ENCODE peak calls at places on chromosomes 2 and 18, in six cellular contexts. U is A549, N is fibroblast of the aortic adventitia, E is mucosa of descending colon, J is ascending aorta, P is GM12878. G is an unnamed sample.

GRCh38 chr2:122669627-122670026 is 914.2 kb downstream of the TSN start:
- DNase-seq in U (no peak), N (no peak), E (no peak), J (no peak), P (no peak), G (no peak)

GRCh38 chr2:26613241-26614204 is 27.6 kb downstream of the CIB4 start:
- DNase-seq in U (no peak), N (peak; percentile 43), E (no peak), J (no peak), P (no peak), G (peak; percentile 78)

GRCh38 chr2:85811173-85811849 is 57.5 kb downstream of the ATOH8 start:
- DNase-seq in U (no peak), N (peak; percentile 71), E (peak; percentile 62), J (no peak), P (no peak), G (peak; percentile 82)

GRCh38 chr2:11932896-11933295 is 186.5 kb downstream of the LPIN1 start:
- DNase-seq in U (no peak), N (no peak), E (no peak), J (no peak), P (no peak), G (no peak)

GRCh38 chr18:74785632-74786031 is 188.0 kb downstream of the ZNF407 start:
- DNase-seq in U (no peak), N (no peak), E (no peak), J (no peak), P (no peak), G (no peak)

GRCh38 chr2:193303464-193303863 is 1108.7 kb upstream of the TMEFF2 start:
- DNase-seq in U (no peak), N (no peak), E (no peak), J (no peak), P (no peak), G (no peak)

GRCh38 chr2:166180951-166181812 is 53.4 kb upstream of the SCN1A start:
- DNase-seq in U (peak; percentile 45), N (peak; percentile 64), E (peak; percentile 33), J (no peak), P (no peak), G (no peak)

GRCh38 chr18:79988925-79989361 is 580 bp upstream of the TXNL4A start:
- DNase-seq in U (peak; percentile 36), N (peak; percentile 48), E (no peak), J (no peak), P (no peak), G (no peak)

GRCh38 chr2:167826906-167827305 is 420.5 kb downstream of the STK39 start:
- DNase-seq in U (no peak), N (no peak), E (no peak), J (no peak), P (no peak), G (no peak)

GRCh38 chr2:151071906-151072305 is 189.8 kb downstream of the RBM43 start:
- DNase-seq in U (no peak), N (no peak), E (no peak), J (no peak), P (no peak), G (no peak)

GRCh38 chr18:23881778-23882177 is 132.8 kb upstream of the TTC39C start:
- DNase-seq in U (no peak), N (no peak), E (no peak), J (no peak), P (no peak), G (no peak)

GRCh38 chr2:122219504-122219903 is 464.1 kb downstream of the TSN start:
- DNase-seq in U (no peak), N (no peak), E (no peak), J (no peak), P (no peak), G (no peak)

GRCh38 chr2:216634317-216635148 is 1.3 kb downstream of the IGFBP2 start:
- DNase-seq in U (no peak), N (no peak), E (peak; percentile 46), J (no peak), P (no peak), G (no peak)

GRCh38 chr2:113155331-113155730 is 18.4 kb upstream of the PSD4 start:
- DNase-seq in U (no peak), N (no peak), E (no peak), J (no peak), P (no peak), G (no peak)

GRCh38 chr18:47737956-47738355 is 192.5 kb downstream of the SMAD2 start:
- DNase-seq in U (no peak), N (no peak), E (no peak), J (no peak), P (no peak), G (peak; percentile 67)

GRCh38 chr2:11187083-11187619 is 31.9 kb downstream of the SLC66A3 start:
- DNase-seq in U (peak; percentile 35), N (peak; percentile 55), E (no peak), J (no peak), P (no peak), G (no peak)

GRCh38 chr2:46690825-46691224 is 211.5 kb downstream of the TMEM247 start:
- DNase-seq in U (peak; percentile 68), N (peak; percentile 60), E (no peak), J (no peak), P (no peak), G (no peak)

GRCh38 chr18:57807336-57808117 is 4.4 kb upstream of the ATP8B1 start:
- DNase-seq in U (no peak), N (peak; percentile 90), E (no peak), J (no peak), P (no peak), G (no peak)

GRCh38 chr18:3794537-3795348 is 344.8 kb downstream of the TGIF1 start:
- DNase-seq in U (peak; percentile 66), N (peak; percentile 99), E (no peak), J (no peak), P (no peak), G (no peak)

GRCh38 chr2:108444941-108445840 is 3.8 kb upstream of the GCC2 start:
- DNase-seq in U (peak; percentile 23), N (peak; percentile 94), E (no peak), J (no peak), P (no peak), G (no peak)

GRCh38 chr2:181036445-181036844 is 56.0 kb downstream of the UBE2E3 start:
- DNase-seq in U (no peak), N (no peak), E (no peak), J (no peak), P (no peak), G (no peak)

GRCh38 chr18:58520964-58521363 is 107.9 kb downstream of the ALPK2 start:
- DNase-seq in U (no peak), N (no peak), E (no peak), J (no peak), P (no peak), G (no peak)

GRCh38 chr2:221969087-221969829 is 329.5 kb downstream of the PAX3 start:
- DNase-seq in U (peak; percentile 37), N (peak; percentile 69), E (no peak), J (no peak), P (no peak), G (no peak)

GRCh38 chr2:1046067-1046466 is 95.4 kb downstream of the SNTG2 start:
- DNase-seq in U (no peak), N (no peak), E (no peak), J (no peak), P (no peak), G (no peak)

GRCh38 chr2:1049691-1050090 is 99.0 kb downstream of the SNTG2 start:
- DNase-seq in U (no peak), N (peak; percentile 35), E (no peak), J (no peak), P (no peak), G (no peak)

GRCh38 chr2:1045109-1045508 is 94.5 kb downstream of the SNTG2 start:
- DNase-seq in U (no peak), N (no peak), E (no peak), J (no peak), P (no peak), G (no peak)

GRCh38 chr2:1051075-1051474 is 100.4 kb downstream of the SNTG2 start:
- DNase-seq in U (peak; percentile 16), N (peak; percentile 3), E (no peak), J (no peak), P (no peak), G (no peak)

DNA sequence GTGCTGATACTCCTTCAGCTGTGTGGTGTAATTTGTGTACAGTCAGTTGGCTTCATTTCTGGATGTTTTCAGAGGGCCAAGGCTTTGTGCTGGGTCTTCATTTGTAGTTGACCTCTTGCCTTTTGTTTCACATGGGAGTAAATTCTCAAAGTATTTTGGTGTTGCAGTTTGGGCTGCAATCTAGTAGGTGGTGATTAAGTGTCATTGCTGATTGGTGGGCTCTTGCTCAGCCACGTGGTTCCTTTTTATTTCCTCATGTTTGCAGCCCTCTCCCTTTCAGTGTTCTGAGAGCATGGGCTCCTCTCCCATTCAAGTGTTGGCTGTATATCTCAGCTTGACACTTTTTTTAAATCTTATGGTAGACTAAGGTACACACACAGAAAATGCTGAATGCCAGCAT is 96.8 kb downstream of the SNTG2 start:
- DNase-seq in U (peak; percentile 24), N (peak; percentile 11), E (no peak), J (no peak), P (no peak), G (no peak)
- TF ChIP-seq CTCF in U (no peak), N (no peak), E (no peak), J (no peak), P (no peak), G (no peak)

GRCh38 chr18:63824220-63824525 is 49.0 kb downstream of the SERPINB7 start:
- DNase-seq in U (no peak), N (no peak), E (no peak), J (no peak), P (no peak), G (no peak)
- TF ChIP-seq CTCF in U (no peak), N (no peak), E (no peak), J (no peak), P (no peak), G (no peak)

DNA sequence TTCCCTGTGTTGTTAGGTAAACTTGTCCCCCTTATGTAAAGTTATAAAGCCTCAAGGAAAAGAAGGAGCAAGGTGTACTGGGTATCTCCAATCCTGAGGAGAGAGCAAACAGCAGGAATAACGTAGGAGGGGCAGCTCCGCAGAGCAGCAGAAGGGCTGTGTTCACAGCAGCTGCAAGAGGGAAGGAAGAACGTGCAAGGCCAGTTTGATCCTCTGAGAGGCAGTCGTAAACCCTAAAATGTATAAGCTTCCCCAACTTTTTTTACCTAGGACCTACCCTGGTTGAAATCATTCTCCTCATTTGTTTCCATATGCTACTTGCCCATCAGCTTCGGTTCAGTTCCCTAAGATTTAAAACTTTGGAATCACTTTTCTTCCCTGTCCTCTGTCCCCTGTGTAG is 51.9 kb upstream of the MAP3K20 start:
- DNase-seq in U (no peak), N (no peak), E (no peak), J (no peak), P (no peak), G (no peak)
- TF ChIP-seq CTCF in U (no peak), N (no peak), E (no peak), J (no peak), P (no peak), G (no peak)

DNA sequence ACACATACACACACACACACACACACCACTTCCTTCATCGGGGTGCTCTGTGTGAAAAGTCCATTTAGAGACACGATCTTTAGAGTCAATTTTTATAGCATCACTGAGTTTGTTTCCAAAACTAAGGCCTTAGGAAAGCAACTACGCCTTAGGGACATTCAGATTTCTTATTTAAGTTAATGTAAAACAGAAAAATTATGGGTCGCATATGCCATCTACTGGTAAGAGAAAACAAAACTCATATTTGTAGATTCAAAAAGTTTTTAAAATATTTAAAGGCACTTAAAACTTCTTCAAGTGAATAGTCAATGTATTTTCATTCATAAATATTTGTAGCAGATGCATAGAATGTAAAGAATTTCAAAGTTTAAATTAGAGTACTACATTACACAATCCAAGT is 166.2 kb downstream of the ATAD2B start:
- DNase-seq in U (peak; percentile 63), N (peak; percentile 89), E (no peak), J (no peak), P (no peak), G (no peak)
- TF ChIP-seq CTCF in U (peak; percentile 60), N (peak; percentile 39), E (no peak), J (peak; percentile 21), P (no peak), G (peak; percentile 58)

G was measured in osteocyte.